ENCODE peak calls at places on chromosomes 4 and X, in nine cellular contexts. Y is lung; Q is AG04449; C is AG10803; H is CD8-positive, alpha-beta T cell; V is fibroblast of mammary gland; P is coronary artery; O is fibroblast of pulmonary artery; K is AG04450. Z is an unnamed sample.

GRCh38 chr4:154349829-154350228 is 141.8 kb downstream of the DCHS2 start:
- DNase-seq in Y (no peak), Q (no peak), C (peak), H (no peak), V (no peak), P (no peak), O (peak), K (no peak), Z (peak)

GRCh38 chrX:2478546-2479419 is 22.0 kb downstream of the DHRSX start:
- DNase-seq in Y (no peak), Q (no peak), C (no peak), H (no peak), V (no peak), P (no peak), O (no peak), K (no peak), Z (no peak)

GRCh38 chr4:1310031-1310795 is 20.5 kb downstream of the MAEA start:
- DNase-seq in Y (no peak), Q (no peak), C (no peak), H (no peak), V (peak), P (no peak), O (no peak), K (no peak), Z (peak)

GRCh38 chr4:137394000-137394399 is 138.3 kb downstream of the PCDH18 start:
- DNase-seq in Y (no peak), Q (no peak), C (peak), H (no peak), V (peak), P (no peak), O (peak), K (no peak), Z (peak)

GRCh38 chrX:118588715-118589114 is 93.1 kb downstream of the DOCK11 start:
- DNase-seq in Y (no peak), Q (no peak), C (no peak), H (no peak), V (no peak), P (no peak), O (no peak), K (no peak), Z (no peak)

GRCh38 chr4:111802191-111802590 is 343.1 kb upstream of the FAM241A start:
- DNase-seq in Y (no peak), Q (no peak), C (peak), H (no peak), V (peak), P (no peak), O (peak), K (no peak), Z (peak)

GRCh38 chr4:56475917-56476316 is 8.5 kb downstream of the SRP72 start:
- DNase-seq in Y (no peak), Q (no peak), C (no peak), H (no peak), V (no peak), P (no peak), O (no peak), K (no peak), Z (no peak)

GRCh38 chr4:100095729-100096595 is 94.3 kb downstream of the DDIT4L start:
- DNase-seq in Y (peak), Q (peak), C (peak), H (peak), V (peak), P (no peak), O (peak), K (peak), Z (peak)

GRCh38 chrX:10769165-10769564 is 148.8 kb upstream of the MID1 start:
- DNase-seq in Y (no peak), Q (no peak), C (peak), H (no peak), V (peak), P (no peak), O (peak), K (no peak), Z (peak)

GRCh38 chrX:106612403-106612789 is 618 bp downstream of the RADX start:
- DNase-seq in Y (no peak), Q (no peak), C (no peak), H (no peak), V (no peak), P (no peak), O (no peak), K (no peak), Z (no peak)

GRCh38 chr4:4254666-4255065 is 6.6 kb upstream of the TMEM128 start:
- DNase-seq in Y (no peak), Q (no peak), C (no peak), H (no peak), V (no peak), P (no peak), O (no peak), K (no peak), Z (no peak)

GRCh38 chrX:142089193-142089592 is 115.9 kb downstream of the MAGEC2 start:
- DNase-seq in Y (no peak), Q (no peak), C (peak), H (no peak), V (peak), P (no peak), O (peak), K (no peak), Z (peak)

DNA sequence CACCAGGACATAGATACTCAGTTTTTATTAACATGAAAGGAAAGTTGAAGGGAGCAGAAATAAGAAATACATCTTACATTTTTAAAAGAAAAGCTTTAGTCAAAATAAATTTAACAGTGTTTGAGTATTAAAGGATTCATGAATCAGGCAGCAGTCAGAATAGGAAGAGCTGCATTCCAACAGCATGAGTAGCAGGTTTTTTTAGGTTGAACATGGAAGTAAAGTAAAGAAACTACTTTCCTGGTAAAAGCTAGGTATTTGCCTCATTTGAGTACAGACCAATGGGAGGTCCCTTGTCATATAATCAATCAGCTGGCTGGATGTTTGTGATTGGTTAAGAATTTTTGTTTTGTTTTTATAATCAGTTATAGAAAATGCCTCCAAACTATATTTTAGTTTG is 645.9 kb upstream of the INTU start:
- DNase-seq in Y (no peak), Q (peak), C (peak), H (no peak), V (peak), P (no peak), O (peak), K (peak), Z (peak)
- H3K4me3 ChIP-seq in Y (no peak), Q (no peak), C (no peak), H (no peak), V (no peak), P (no peak), O (no peak), K (no peak), Z (no peak)

GRCh38 chrX:132226169-132226568 is 6.9 kb upstream of the RAP2C start:
- DNase-seq in Y (no peak), Q (no peak), C (peak), H (no peak), V (peak), P (no peak), O (no peak), K (no peak), Z (peak)
- TF ChIP-seq CTCF in Y (no peak), Q (no peak), C (peak), H (no peak), V (peak), P (no peak), O (peak), K (peak), Z (peak)

GRCh38 chr4:88315460-88316017 is 31.2 kb upstream of the PPM1K start:
- DNase-seq in Y (no peak), Q (no peak), C (no peak), H (no peak), V (no peak), P (no peak), O (no peak), K (no peak), Z (no peak)

GRCh38 chr4:88318751-88319350 is 34.5 kb upstream of the PPM1K start:
- DNase-seq in Y (no peak), Q (no peak), C (no peak), H (no peak), V (no peak), P (no peak), O (no peak), K (no peak), Z (no peak)

GRCh38 chr4:88320780-88321373 is 36.5 kb upstream of the PPM1K start:
- DNase-seq in Y (peak), Q (no peak), C (peak), H (peak), V (no peak), P (no peak), O (peak), K (no peak), Z (peak)

GRCh38 chr4:88320174-88320779 is 35.9 kb upstream of the PPM1K start:
- DNase-seq in Y (no peak), Q (no peak), C (no peak), H (no peak), V (no peak), P (no peak), O (no peak), K (no peak), Z (peak)
- H3K4me3 ChIP-seq in Y (no peak), Q (no peak), C (no peak), H (no peak), V (no peak), P (no peak), O (no peak), K (no peak), Z (no peak)

DNA sequence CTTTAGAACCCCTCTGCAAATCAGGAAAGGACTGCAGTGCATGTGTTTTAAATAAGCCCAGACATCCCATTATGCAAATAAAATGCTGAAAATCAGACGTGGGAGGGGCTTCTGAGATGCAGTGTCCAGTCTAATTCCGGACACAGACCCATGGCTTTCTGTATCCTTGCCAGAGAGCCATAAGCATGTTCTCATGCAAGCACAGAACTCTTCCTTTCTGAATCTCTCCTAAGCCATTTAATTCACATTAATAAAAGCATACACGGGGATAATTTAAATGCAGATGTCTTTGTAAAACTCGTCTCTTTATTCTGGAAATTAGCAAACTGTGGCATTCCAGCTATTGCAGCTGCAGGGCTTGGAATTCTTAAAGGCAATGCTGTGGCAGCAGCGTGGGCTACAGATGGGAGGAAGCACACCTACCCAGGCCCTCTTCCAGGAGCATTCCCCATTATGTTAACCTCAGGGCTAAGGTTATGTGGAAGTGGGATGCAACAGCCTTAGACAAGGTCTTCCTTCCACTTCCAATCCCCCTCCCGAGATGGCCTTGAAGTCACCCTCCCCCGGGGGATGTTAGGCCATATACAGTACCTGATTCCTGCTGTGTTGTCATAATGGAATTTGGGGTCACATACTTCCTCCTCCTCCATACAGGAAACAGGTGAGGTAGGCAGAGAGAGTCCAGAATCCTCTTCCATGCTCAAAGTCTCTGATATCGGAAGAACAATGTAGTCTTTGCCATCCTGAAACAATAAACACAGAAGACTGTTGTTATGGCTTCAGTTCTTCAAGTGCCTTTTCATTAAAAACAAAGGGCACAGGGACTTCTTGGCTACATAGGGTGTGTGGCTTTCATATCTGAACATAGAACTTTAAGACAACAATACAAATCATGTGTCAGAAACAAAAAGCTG is 38.1 kb downstream of the KDR start:
- DNase-seq in Y (no peak), Q (no peak), C (peak), H (no peak), V (peak), P (no peak), O (no peak), K (no peak), Z (peak)
- TF ChIP-seq CTCF in Y (no peak), Q (no peak), C (no peak), H (no peak), V (no peak), P (no peak), O (no peak), K (no peak), Z (no peak)

GRCh38 chrX:130716822-130717405 is 186.1 kb downstream of the ENOX2 start:
- DNase-seq in Y (no peak), Q (no peak), C (peak), H (no peak), V (no peak), P (no peak), O (no peak), K (no peak), Z (no peak)

GRCh38 chrX:130719399-130719798 is 183.6 kb downstream of the ENOX2 start:
- DNase-seq in Y (no peak), Q (no peak), C (no peak), H (no peak), V (no peak), P (no peak), O (no peak), K (no peak), Z (no peak)

GRCh38 chrX:130714665-130715064 is 188.3 kb downstream of the ENOX2 start:
- DNase-seq in Y (no peak), Q (no peak), C (no peak), H (no peak), V (no peak), P (no peak), O (no peak), K (no peak), Z (no peak)

GRCh38 chrX:130715299-130715698 is 187.7 kb downstream of the ENOX2 start:
- DNase-seq in Y (no peak), Q (no peak), C (peak), H (no peak), V (peak), P (no peak), O (peak), K (no peak), Z (peak)

DNA sequence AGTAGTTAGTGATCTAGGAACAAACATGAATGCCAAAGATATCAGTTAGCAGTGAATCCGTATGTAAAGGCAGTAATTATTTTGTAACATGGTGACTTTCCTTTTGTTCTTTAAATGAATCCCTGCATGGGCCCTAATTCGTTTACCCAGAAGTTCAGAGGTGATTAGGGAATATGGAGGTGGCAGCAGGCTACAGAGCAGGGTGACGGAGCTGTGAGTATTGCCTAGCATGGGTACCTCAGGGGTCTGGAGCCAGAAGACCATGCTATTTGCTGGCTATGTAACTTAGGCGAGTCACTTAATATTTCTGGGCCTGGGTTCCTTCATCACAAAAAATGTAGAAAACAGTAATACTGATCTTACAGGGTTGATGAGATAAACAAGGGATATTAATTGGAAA is 184.9 kb downstream of the ENOX2 start:
- DNase-seq in Y (no peak), Q (no peak), C (no peak), H (no peak), V (no peak), P (no peak), O (no peak), K (no peak), Z (no peak)
- H3K4me3 ChIP-seq in Y (no peak), Q (no peak), C (no peak), H (no peak), V (no peak), P (no peak), O (no peak), K (no peak), Z (no peak)

DNA sequence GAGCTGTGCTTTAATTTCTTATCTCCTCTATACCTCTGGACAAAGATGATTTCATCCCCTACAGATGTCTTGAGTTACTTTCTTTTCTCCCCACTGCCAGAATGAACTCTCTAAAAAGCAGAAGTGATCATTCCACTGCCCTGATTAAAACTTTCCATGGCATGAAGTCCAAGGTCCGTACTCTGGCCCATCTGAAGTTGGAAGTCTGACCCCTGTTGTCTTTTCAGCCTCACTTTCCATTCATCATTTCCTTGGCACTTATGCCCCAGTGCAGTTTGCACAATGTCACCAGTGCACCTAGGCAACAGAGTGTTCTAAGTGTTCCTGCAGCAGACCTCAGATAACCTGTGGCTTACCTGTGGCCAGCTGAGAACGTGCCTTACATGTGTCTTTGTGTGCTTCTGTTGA is 242.4 kb downstream of the FRAS1 start:
- DNase-seq in Y (no peak), Q (no peak), C (no peak), H (no peak), V (peak), P (no peak), O (no peak), K (no peak), Z (peak)
- TF ChIP-seq CTCF in Y (no peak), Q (no peak), C (no peak), H (no peak), V (no peak), P (no peak), O (no peak), K (no peak), Z (no peak)

GRCh38 chrX:84717344-84717743 is 215.1 kb upstream of the HDX start:
- DNase-seq in Y (no peak), Q (no peak), C (no peak), H (no peak), V (no peak), P (no peak), O (no peak), K (no peak), Z (no peak)

GRCh38 chrX:84715315-84715714 is 213.1 kb upstream of the HDX start:
- DNase-seq in Y (no peak), Q (no peak), C (no peak), H (no peak), V (no peak), P (no peak), O (no peak), K (no peak), Z (no peak)

GRCh38 chrX:84709987-84710386 is 207.7 kb upstream of the HDX start:
- DNase-seq in Y (no peak), Q (no peak), C (no peak), H (no peak), V (no peak), P (no peak), O (no peak), K (no peak), Z (no peak)

GRCh38 chrX:84710611-84711010 is 208.4 kb upstream of the HDX start:
- DNase-seq in Y (no peak), Q (no peak), C (no peak), H (no peak), V (no peak), P (no peak), O (no peak), K (no peak), Z (no peak)

GRCh38 chrX:84712621-84713020 is 210.4 kb upstream of the HDX start:
- DNase-seq in Y (no peak), Q (no peak), C (no peak), H (no peak), V (no peak), P (no peak), O (no peak), K (no peak), Z (no peak)
- H3K4me3 ChIP-seq in Y (no peak), Q (no peak), C (no peak), H (no peak), V (no peak), P (no peak), O (no peak), K (no peak), Z (no peak)

DNA sequence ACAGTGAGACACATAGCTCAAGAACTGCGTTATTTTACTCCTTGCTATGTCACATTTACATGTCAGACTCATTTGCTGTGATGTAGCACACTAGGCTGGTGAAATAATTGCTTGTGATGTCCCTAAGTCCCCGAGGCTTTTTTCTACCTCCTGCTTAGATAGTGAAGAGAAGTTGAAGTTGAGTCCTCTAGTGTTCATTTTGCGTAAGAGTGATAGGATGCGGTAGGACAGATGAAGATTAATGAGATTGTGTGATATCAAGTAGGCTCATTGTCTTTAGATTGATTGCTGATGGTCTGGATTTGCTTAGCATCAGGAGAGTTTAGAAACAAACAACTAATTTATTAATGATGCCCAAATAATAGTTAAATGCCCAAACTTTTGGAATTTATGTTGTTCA is 173.6 kb upstream of the NUDT6 start:
- DNase-seq in Y (no peak), Q (no peak), C (no peak), H (no peak), V (no peak), P (no peak), O (peak), K (no peak), Z (peak)
- TF ChIP-seq CTCF in Y (no peak), Q (peak), C (peak), H (no peak), V (no peak), P (no peak), O (peak), K (peak), Z (peak)

GRCh38 chr4:159175165-159175988 is 72.5 kb downstream of the RAPGEF2 start:
- DNase-seq in Y (peak), Q (peak), C (peak), H (peak), V (peak), P (no peak), O (peak), K (peak), Z (peak)
- H3K4me3 ChIP-seq in Y (no peak), Q (peak), C (peak), H (no peak), V (no peak), P (peak), O (peak), K (peak), Z (peak)

GRCh38 chr4:77605210-77605902 is at the start of gene CXCL13:
- DNase-seq in Y (no peak), Q (no peak), C (no peak), H (no peak), V (no peak), P (no peak), O (no peak), K (no peak), Z (no peak)

GRCh38 chr4:77599378-77599777 is 6.2 kb upstream of the CXCL13 start:
- DNase-seq in Y (no peak), Q (no peak), C (peak), H (no peak), V (peak), P (no peak), O (peak), K (no peak), Z (peak)

GRCh38 chr4:77601614-77602187 is 3.9 kb upstream of the CXCL13 start:
- DNase-seq in Y (no peak), Q (no peak), C (no peak), H (no peak), V (no peak), P (no peak), O (no peak), K (no peak), Z (no peak)

GRCh38 chr4:77595361-77595973 is 10.2 kb upstream of the CXCL13 start:
- DNase-seq in Y (no peak), Q (no peak), C (no peak), H (no peak), V (no peak), P (no peak), O (no peak), K (no peak), Z (no peak)

GRCh38 chr4:77600521-77601451 is 4.8 kb upstream of the CXCL13 start:
- DNase-seq in Y (no peak), Q (no peak), C (peak), H (no peak), V (peak), P (no peak), O (peak), K (no peak), Z (peak)
- TF ChIP-seq CTCF in Y (peak), Q (peak), C (peak), H (peak), V (peak), P (peak), O (peak), K (peak), Z (peak)

Z was measured in choroid plexus epithelial cell.